ENCODE peak calls at places on chromosomes 16 and 17, in seven cellular contexts. H is effector memory CD8-positive, alpha-beta T cell; B is Panc1; O is SK-N-SH treated with all-trans-retinoic acid at 6 μM for 48 hours; V is natural killer cell; W is stimulated activated naive B cell treated with anti-CD40 and anti-IgM and Interleukin-4, amounts not matched to agents 10 μg/mL and 1 μg/mL and 100 μg/mL, for 72 hours; N is pancreas. L is an unnamed sample.

GRCh38 chr17:40720904-40721303 is 17.4 kb upstream of the KRT24 start:
- ATAC-seq in N (peak), H (no peak), B (no peak), V (no peak), O (no peak), W (no peak), L (no peak)

GRCh38 chr17:80348551-80349436 is 66.2 kb upstream of the ENDOV start:
- ATAC-seq in O (no peak), B (peak), V (no peak), W (no peak), H (no peak), N (no peak), L (no peak)

GRCh38 chr17:81734405-81735055 is 22.4 kb downstream of the SLC25A10 start:
- ATAC-seq in V (no peak), N (peak), H (no peak), W (no peak), O (peak), B (no peak), L (no peak)

GRCh38 chr16:19400709-19401108 is 17.0 kb upstream of the TMC5 start:
- ATAC-seq in N (no peak), W (no peak), H (no peak), B (no peak), V (no peak), O (no peak), L (no peak)

GRCh38 chr16:84753412-84754325 is 53.9 kb downstream of the USP10 start:
- ATAC-seq in W (peak), H (no peak), B (peak), O (peak), V (no peak), N (no peak), L (no peak)

GRCh38 chr16:51569204-51569911 is 418.3 kb upstream of the SALL1 start:
- ATAC-seq in N (no peak), V (no peak), W (peak), B (no peak), H (no peak), O (peak), L (no peak)

GRCh38 chr17:73950515-73950914 is 253.0 kb upstream of the RPL38 start:
- ATAC-seq in O (no peak), W (no peak), V (no peak), H (no peak), N (peak), B (peak), L (no peak)

GRCh38 chr17:16947470-16947869 is 24.4 kb downstream of the TNFRSF13B start:
- ATAC-seq in W (peak), N (no peak), H (no peak), O (no peak), V (no peak), B (no peak), L (peak)

GRCh38 chr17:75983501-75984181 is 4.6 kb downstream of the TEN1 start:
- ATAC-seq in H (no peak), V (no peak), B (no peak), W (no peak), N (peak), O (no peak), L (no peak)

GRCh38 chr16:2687531-2688308 is 5.4 kb downstream of the KCTD5 start:
- ATAC-seq in N (no peak), O (no peak), V (no peak), W (peak), B (no peak), H (no peak), L (no peak)

GRCh38 chr17:64091116-64091515 is 38.8 kb downstream of the ERN1 start:
- ATAC-seq in V (no peak), N (no peak), W (peak), B (no peak), O (no peak), H (peak), L (no peak)

GRCh38 chr16:15961060-15961511 is 11.7 kb downstream of the ABCC1 start:
- ATAC-seq in B (peak), W (peak), V (peak), H (peak), O (no peak), N (no peak), L (peak)

GRCh38 chr16:72291531-72291981 is 119.6 kb upstream of the PMFBP1 start:
- ATAC-seq in N (peak), V (no peak), B (peak), H (no peak), W (no peak), O (peak), L (no peak)

GRCh38 chr17:77952368-77952767 is 6.1 kb upstream of the TNRC6C start:
- ATAC-seq in W (no peak), N (no peak), O (no peak), B (peak), V (no peak), H (no peak), L (no peak)

GRCh38 chr17:35896011-35896587 is 15.9 kb upstream of the CCL5 start:
- ATAC-seq in V (peak), O (no peak), W (peak), H (peak), B (no peak), N (no peak), L (peak)

GRCh38 chr17:15882777-15883176 is 62.2 kb upstream of the ADORA2B start:
- ATAC-seq in B (no peak), H (no peak), V (no peak), W (no peak), N (no peak), O (no peak), L (no peak)

GRCh38 chr17:77516902-77517301 is 376.1 kb downstream of the SEC14L1 start:
- ATAC-seq in W (no peak), V (no peak), N (no peak), B (peak), O (peak), H (peak), L (no peak)

GRCh38 chr17:45293413-45294211 is 23.2 kb downstream of the MAP3K14 start:
- ATAC-seq in H (no peak), N (peak), B (peak), O (peak), V (peak), W (peak), L (peak)

GRCh38 chr17:82444284-82444893 is 6.2 kb downstream of the CYBC1 start:
- ATAC-seq in N (peak), V (no peak), B (no peak), W (no peak), H (no peak), O (no peak), L (no peak)

GRCh38 chr17:3828151-3828851 is 17.7 kb downstream of the NCBP3 start:
- ATAC-seq in V (no peak), H (no peak), O (no peak), B (no peak), N (no peak), W (no peak), L (no peak)

GRCh38 chr16:69762843-69763556 is 868 bp downstream of the WWP2 start:
- ATAC-seq in H (peak), V (peak), N (peak), W (peak), O (peak), B (peak), L (peak)

GRCh38 chr17:40362696-40363479 is 1.6 kb downstream of the GJD3 start:
- ATAC-seq in V (peak), N (peak), H (peak), W (peak), B (peak), O (peak), L (peak)

GRCh38 chr17:68733241-68734176 is 132.3 kb upstream of the FAM20A start:
- ATAC-seq in B (no peak), O (no peak), H (no peak), N (peak), W (no peak), V (no peak), L (no peak)

GRCh38 chr17:35486920-35487727 is 38.6 kb upstream of the SLFN13 start:
- ATAC-seq in B (peak), H (peak), V (peak), O (peak), W (peak), N (peak), L (peak)

GRCh38 chr16:19393226-19394074 is 24.2 kb upstream of the TMC5 start:
- ATAC-seq in O (no peak), W (no peak), V (no peak), H (no peak), B (no peak), N (no peak), L (no peak)

GRCh38 chr16:88754912-88755744 is 29.9 kb downstream of the PIEZO1 start:
- ATAC-seq in V (peak), B (peak), N (peak), W (peak), H (no peak), O (peak), L (peak)

GRCh38 chr16:75477680-75478473 is 13.4 kb upstream of the TMEM170A start:
- ATAC-seq in V (no peak), B (no peak), O (no peak), N (no peak), H (no peak), W (peak), L (peak)

GRCh38 chr16:58337090-58337444 is 42.2 kb upstream of the PRSS54 start:
- ATAC-seq in B (no peak), V (no peak), W (no peak), H (no peak), N (peak), O (no peak), L (no peak)

GRCh38 chr16:1347286-1347855 is 4.3 kb downstream of the TSR3 start:
- ATAC-seq in V (no peak), H (no peak), N (no peak), B (no peak), W (no peak), O (no peak), L (no peak)

GRCh38 chr16:54632821-54633220 is 297.8 kb upstream of the IRX5 start:
- ATAC-seq in V (no peak), N (no peak), H (no peak), W (no peak), B (no peak), O (no peak), L (no peak)

GRCh38 chr16:3822366-3823045 is 58.0 kb downstream of the CREBBP start:
- ATAC-seq in H (no peak), W (no peak), O (no peak), B (no peak), N (no peak), V (no peak), L (no peak)

GRCh38 chr17:79874329-79874981 is 35.2 kb upstream of the CBX4 start:
- ATAC-seq in N (peak), B (peak), V (peak), O (peak), H (peak), W (peak), L (peak)

GRCh38 chr17:33014751-33015150 is 23.1 kb downstream of the SPACA3 start:
- ATAC-seq in V (no peak), B (no peak), O (no peak), H (no peak), W (no peak), N (peak), L (no peak)

L was measured in stimulated activated memory B cell treated with anti-CD40 and anti-IgM and Interleukin-4, amounts not matched to agents 10 μg/mL and 1 μg/mL and 100 μg/mL, for 72 hours.